ENCODE peak calls at places on chromosomes 4 and X, in four cellular contexts. One of them, this sample, is unnamed.

GRCh38 chr4:94127707-94128328 is 79.8 kb upstream of the SMARCAD1 start:
- DNase-seq in breast epithelium: no peak
- DNase-seq in kidney: no peak
- DNase-seq in fibroblast of the aortic adventitia: peak
- DNase-seq in this sample: no peak

GRCh38 chrX:66717926-66718325 is 79.0 kb upstream of the EDA2R start:
- DNase-seq in breast epithelium: no peak
- DNase-seq in fibroblast of the aortic adventitia: peak
- DNase-seq in kidney: no peak
- DNase-seq in this sample: no peak

GRCh38 chr4:166091914-166092510 is 219.0 kb downstream of the TLL1 start:
- DNase-seq in kidney: no peak
- DNase-seq in fibroblast of the aortic adventitia: peak
- DNase-seq in breast epithelium: no peak
- DNase-seq in this sample: peak

GRCh38 chrX:9542765-9543119 is 77.9 kb downstream of the TBL1X start:
- DNase-seq in kidney: no peak
- DNase-seq in fibroblast of the aortic adventitia: no peak
- DNase-seq in breast epithelium: no peak
- DNase-seq in this sample: no peak

GRCh38 chr4:119984998-119985397 is 81.7 kb downstream of the MAD2L1 start:
- DNase-seq in breast epithelium: no peak
- DNase-seq in fibroblast of the aortic adventitia: no peak
- DNase-seq in kidney: no peak
- DNase-seq in this sample: no peak

GRCh38 chr4:186202490-186203140 is 11.2 kb downstream of the CYP4V2 start:
- DNase-seq in breast epithelium: no peak
- DNase-seq in kidney: no peak
- DNase-seq in fibroblast of the aortic adventitia: no peak
- DNase-seq in this sample: no peak

GRCh38 chrX:41603591-41603990 is 85.2 kb upstream of the GPR34 start:
- DNase-seq in breast epithelium: no peak
- DNase-seq in kidney: no peak
- DNase-seq in fibroblast of the aortic adventitia: no peak
- DNase-seq in this sample: no peak

GRCh38 chr4:139603576-139604387 is 47.8 kb upstream of the SETD7 start:
- DNase-seq in breast epithelium: no peak
- DNase-seq in kidney: no peak
- DNase-seq in fibroblast of the aortic adventitia: peak
- DNase-seq in this sample: no peak

GRCh38 chr4:18798123-18798522 is 776.6 kb upstream of the LCORL start:
- DNase-seq in kidney: no peak
- DNase-seq in fibroblast of the aortic adventitia: no peak
- DNase-seq in breast epithelium: no peak
- DNase-seq in this sample: no peak

GRCh38 chrX:70482300-70482699 is 37.7 kb downstream of the DLG3 start:
- DNase-seq in fibroblast of the aortic adventitia: no peak
- DNase-seq in breast epithelium: no peak
- DNase-seq in kidney: no peak
- DNase-seq in this sample: no peak

GRCh38 chr4:72471816-72472215 is 97.2 kb downstream of the ADAMTS3 start:
- DNase-seq in kidney: no peak
- DNase-seq in breast epithelium: no peak
- DNase-seq in fibroblast of the aortic adventitia: no peak
- DNase-seq in this sample: no peak

GRCh38 chr4:74682567-74683359 is 111.6 kb downstream of the BTC start:
- DNase-seq in breast epithelium: no peak
- DNase-seq in fibroblast of the aortic adventitia: peak
- DNase-seq in kidney: no peak
- DNase-seq in this sample: peak

GRCh38 chr4:63814171-63814964 is 594.9 kb downstream of the TECRL start:
- DNase-seq in fibroblast of the aortic adventitia: no peak
- DNase-seq in breast epithelium: no peak
- DNase-seq in kidney: peak
- DNase-seq in this sample: no peak

GRCh38 chr4:2809610-2810180 is 16.8 kb downstream of the SH3BP2 start:
- DNase-seq in fibroblast of the aortic adventitia: no peak
- DNase-seq in kidney: no peak
- DNase-seq in breast epithelium: no peak
- DNase-seq in this sample: no peak

GRCh38 chr4:3501126-3501824 is 30.9 kb downstream of the LRPAP1 start:
- DNase-seq in breast epithelium: no peak
- DNase-seq in kidney: no peak
- DNase-seq in fibroblast of the aortic adventitia: no peak
- DNase-seq in this sample: no peak

GRCh38 chrX:105822138-105823091 is at the start of gene NRK:
- DNase-seq in kidney: peak
- DNase-seq in breast epithelium: peak
- DNase-seq in fibroblast of the aortic adventitia: no peak
- DNase-seq in this sample: no peak

GRCh38 chr4:24989327-24989726 is 41.4 kb downstream of the LGI2 start:
- DNase-seq in fibroblast of the aortic adventitia: no peak
- DNase-seq in breast epithelium: no peak
- DNase-seq in kidney: no peak
- DNase-seq in this sample: no peak

GRCh38 chr4:54954656-54955388 is 170.6 kb downstream of the KDR start:
- DNase-seq in breast epithelium: no peak
- DNase-seq in fibroblast of the aortic adventitia: no peak
- DNase-seq in kidney: no peak
- DNase-seq in this sample: no peak

GRCh38 chr4:80183196-80184052 is 13.9 kb upstream of the PRDM8 start:
- DNase-seq in kidney: peak
- DNase-seq in fibroblast of the aortic adventitia: no peak
- DNase-seq in breast epithelium: no peak
- DNase-seq in this sample: no peak

GRCh38 chr4:7861440-7861881 is 78.2 kb downstream of the AFAP1 start:
- DNase-seq in breast epithelium: no peak
- DNase-seq in fibroblast of the aortic adventitia: peak
- DNase-seq in kidney: no peak
- DNase-seq in this sample: peak

GRCh38 chr4:89242864-89243740 is 64.5 kb downstream of the GPRIN3 start:
- DNase-seq in breast epithelium: no peak
- DNase-seq in fibroblast of the aortic adventitia: no peak
- DNase-seq in kidney: no peak
- DNase-seq in this sample: no peak

GRCh38 chr4:87268401-87268800 is 48.0 kb upstream of the KLHL8 start:
- DNase-seq in fibroblast of the aortic adventitia: no peak
- DNase-seq in breast epithelium: no peak
- DNase-seq in kidney: no peak
- DNase-seq in this sample: no peak

GRCh38 chr4:94533405-94534223 is 81.9 kb downstream of the PDLIM5 start:
- DNase-seq in kidney: no peak
- DNase-seq in breast epithelium: no peak
- DNase-seq in fibroblast of the aortic adventitia: no peak
- DNase-seq in this sample: no peak

GRCh38 chrX:116318672-116319071 is 117.7 kb upstream of the SLC6A14 start:
- DNase-seq in fibroblast of the aortic adventitia: no peak
- DNase-seq in breast epithelium: no peak
- DNase-seq in kidney: no peak
- DNase-seq in this sample: no peak

GRCh38 chr4:41095973-41096372 is 118.4 kb downstream of the APBB2 start:
- DNase-seq in kidney: no peak
- DNase-seq in fibroblast of the aortic adventitia: peak
- DNase-seq in breast epithelium: no peak
- DNase-seq in this sample: peak

GRCh38 chr4:54784188-54784671 is 126.5 kb downstream of the KIT start:
- DNase-seq in breast epithelium: no peak
- DNase-seq in kidney: peak
- DNase-seq in fibroblast of the aortic adventitia: peak
- DNase-seq in this sample: peak

GRCh38 chrX:31038585-31039326 is 33.1 kb downstream of the FTHL17 start:
- DNase-seq in kidney: no peak
- DNase-seq in fibroblast of the aortic adventitia: peak
- DNase-seq in breast epithelium: no peak
- DNase-seq in this sample: no peak

GRCh38 chr4:173517781-173518371 is 12.2 kb downstream of the HAND2 start:
- DNase-seq in breast epithelium: no peak
- DNase-seq in fibroblast of the aortic adventitia: peak
- DNase-seq in kidney: no peak
- DNase-seq in this sample: no peak

GRCh38 chr4:162485486-162485885 is 321.7 kb upstream of the FSTL5 start:
- DNase-seq in fibroblast of the aortic adventitia: no peak
- DNase-seq in breast epithelium: no peak
- DNase-seq in kidney: no peak
- DNase-seq in this sample: no peak

GRCh38 chrX:57929373-57929772 is 19.1 kb upstream of the ZXDA start:
- DNase-seq in kidney: no peak
- DNase-seq in breast epithelium: no peak
- DNase-seq in fibroblast of the aortic adventitia: peak
- DNase-seq in this sample: no peak

GRCh38 chrX:150649096-150649870 is 43.9 kb upstream of the MTMR1 start:
- DNase-seq in kidney: no peak
- DNase-seq in breast epithelium: no peak
- DNase-seq in fibroblast of the aortic adventitia: peak
- DNase-seq in this sample: peak

GRCh38 chr4:105990933-105991332 is 95.7 kb downstream of the NPNT start:
- DNase-seq in breast epithelium: peak
- DNase-seq in fibroblast of the aortic adventitia: peak
- DNase-seq in kidney: peak
- DNase-seq in this sample: no peak

GRCh38 chrX:39854772-39855747 is 242.7 kb downstream of the BCOR start:
- DNase-seq in kidney: no peak
- DNase-seq in fibroblast of the aortic adventitia: no peak
- DNase-seq in breast epithelium: no peak
- DNase-seq in this sample: no peak
- H3K4me3 ChIP-seq in kidney: no peak
- H3K4me3 ChIP-seq in fibroblast of the aortic adventitia: no peak
- H3K4me3 ChIP-seq in breast epithelium: no peak
- H3K4me3 ChIP-seq in this sample: no peak

GRCh38 chrX:12480956-12481355 is 310.3 kb upstream of the PRPS2 start:
- DNase-seq in kidney: no peak
- DNase-seq in breast epithelium: no peak
- DNase-seq in fibroblast of the aortic adventitia: peak
- DNase-seq in this sample: no peak
- TF ChIP-seq CTCF in kidney: no peak
- TF ChIP-seq CTCF in breast epithelium: no peak
- TF ChIP-seq CTCF in fibroblast of the aortic adventitia: no peak
- TF ChIP-seq CTCF in this sample: no peak

DNA sequence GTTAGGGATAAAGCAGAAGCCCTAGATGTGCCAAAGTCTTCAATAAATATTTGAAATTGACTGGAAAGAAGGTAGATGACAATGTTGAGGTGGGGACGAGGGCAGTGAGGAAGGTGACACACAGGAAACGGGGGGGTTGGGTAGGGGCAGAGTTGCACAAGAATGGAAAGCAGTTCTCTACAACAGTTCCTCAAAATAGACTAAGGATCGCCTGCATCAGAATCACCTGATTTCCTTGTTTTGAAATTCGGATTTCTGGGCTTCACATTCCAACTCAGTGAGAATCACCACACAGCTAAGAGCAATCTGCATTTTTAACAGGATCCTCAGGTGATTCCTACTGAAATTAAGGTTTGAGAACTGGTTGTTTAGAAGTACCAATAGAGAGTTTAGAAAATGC is 70.6 kb downstream of the ARFIP1 start:
- DNase-seq in kidney: peak
- DNase-seq in breast epithelium: no peak
- DNase-seq in fibroblast of the aortic adventitia: peak
- DNase-seq in this sample: no peak
- H3K4me3 ChIP-seq in kidney: no peak
- H3K4me3 ChIP-seq in breast epithelium: no peak
- H3K4me3 ChIP-seq in fibroblast of the aortic adventitia: no peak
- H3K4me3 ChIP-seq in this sample: no peak

GRCh38 chr4:91829531-91829930 is 474.2 kb upstream of the GRID2 start:
- DNase-seq in fibroblast of the aortic adventitia: no peak
- DNase-seq in kidney: no peak
- DNase-seq in breast epithelium: no peak
- DNase-seq in this sample: no peak
- TF ChIP-seq CTCF in fibroblast of the aortic adventitia: no peak
- TF ChIP-seq CTCF in kidney: no peak
- TF ChIP-seq CTCF in breast epithelium: no peak
- TF ChIP-seq CTCF in this sample: no peak

GRCh38 chr4:98603683-98604573 is 54.5 kb downstream of the TSPAN5 start:
- DNase-seq in fibroblast of the aortic adventitia: no peak
- DNase-seq in kidney: no peak
- DNase-seq in breast epithelium: no peak
- DNase-seq in this sample: no peak
- H3K4me3 ChIP-seq in fibroblast of the aortic adventitia: no peak
- H3K4me3 ChIP-seq in kidney: no peak
- H3K4me3 ChIP-seq in breast epithelium: no peak
- H3K4me3 ChIP-seq in this sample: no peak

DNA sequence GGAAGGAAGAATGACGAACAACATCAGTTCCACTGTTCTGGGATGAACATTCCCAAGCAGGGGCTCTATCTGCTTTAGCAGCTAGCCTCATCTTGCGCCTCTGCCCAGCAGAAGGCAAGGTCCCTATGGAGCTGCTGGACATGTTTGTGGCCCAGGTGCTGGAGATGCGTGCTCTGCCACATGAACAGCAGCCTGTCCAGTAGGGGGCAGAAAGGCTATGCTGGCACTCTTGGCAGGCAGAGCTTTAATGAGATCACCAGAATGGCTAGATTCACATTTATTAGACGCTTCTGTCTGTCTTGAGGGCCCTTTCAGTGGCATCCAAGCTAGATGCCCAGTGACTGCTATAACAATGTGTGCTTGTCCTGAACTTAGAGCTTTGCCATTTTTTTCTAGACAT is 1826.0 kb downstream of the STIM2 start:
- DNase-seq in fibroblast of the aortic adventitia: peak
- DNase-seq in breast epithelium: no peak
- DNase-seq in kidney: no peak
- DNase-seq in this sample: no peak
- TF ChIP-seq CTCF in fibroblast of the aortic adventitia: peak
- TF ChIP-seq CTCF in breast epithelium: peak
- TF ChIP-seq CTCF in kidney: peak
- TF ChIP-seq CTCF in this sample: no peak

This sample was measured in AG04449.